ENCODE peak calls at places on chromosomes 12 and 14, in seven cellular contexts. One of them, this sample, is unnamed.
A peak's percentile ranks its signal among the peaks of the same experiment; 100 is the strongest.

GRCh38 chr12:100573499-100574261 is at the start of gene GAS2L3:
- DNase-seq in MV-4-11: peak; percentile 82
- DNase-seq in stimulated activated CD4-positive, alpha-beta T cell treated with anti-CD3 and anti-CD28 coated beads, Interleukin-15, amount 100 ng/mL, for 1 hour: peak; percentile 38
- DNase-seq in NB4: no peak
- DNase-seq in endothelial cell: peak; percentile 94
- DNase-seq in activated T-cell treated with anti-CD3 and anti-CD28 coated beads, Interleukin-2, amount 50 U/mL, for 1 hour: peak; percentile 52
- DNase-seq in AG08395: peak; percentile 95
- DNase-seq in this sample: peak; percentile 86

GRCh38 chr12:34305176-34305575 is 282.9 kb downstream of the ALG10 start:
- DNase-seq in MV-4-11: no peak
- DNase-seq in stimulated activated CD4-positive, alpha-beta T cell treated with anti-CD3 and anti-CD28 coated beads, Interleukin-15, amount 100 ng/mL, for 1 hour: no peak
- DNase-seq in NB4: no peak
- DNase-seq in endothelial cell: no peak
- DNase-seq in activated T-cell treated with anti-CD3 and anti-CD28 coated beads, Interleukin-2, amount 50 U/mL, for 1 hour: no peak
- DNase-seq in AG08395: no peak
- DNase-seq in this sample: no peak

GRCh38 chr12:1587927-1588573 is 6.3 kb downstream of the FBXL14 start:
- DNase-seq in MV-4-11: no peak
- DNase-seq in stimulated activated CD4-positive, alpha-beta T cell treated with anti-CD3 and anti-CD28 coated beads, Interleukin-15, amount 100 ng/mL, for 1 hour: no peak
- DNase-seq in NB4: no peak
- DNase-seq in endothelial cell: no peak
- DNase-seq in activated T-cell treated with anti-CD3 and anti-CD28 coated beads, Interleukin-2, amount 50 U/mL, for 1 hour: no peak
- DNase-seq in AG08395: no peak
- DNase-seq in this sample: no peak

GRCh38 chr12:94074970-94075695 is 73.2 kb upstream of the PLXNC1 start:
- DNase-seq in MV-4-11: peak; percentile 85
- DNase-seq in stimulated activated CD4-positive, alpha-beta T cell treated with anti-CD3 and anti-CD28 coated beads, Interleukin-15, amount 100 ng/mL, for 1 hour: no peak
- DNase-seq in NB4: peak; percentile 67
- DNase-seq in endothelial cell: peak; percentile 32
- DNase-seq in activated T-cell treated with anti-CD3 and anti-CD28 coated beads, Interleukin-2, amount 50 U/mL, for 1 hour: no peak
- DNase-seq in AG08395: peak; percentile 92
- DNase-seq in this sample: no peak

GRCh38 chr14:21070083-21070609 is at the start of gene ARHGEF40:
- DNase-seq in MV-4-11: no peak
- DNase-seq in stimulated activated CD4-positive, alpha-beta T cell treated with anti-CD3 and anti-CD28 coated beads, Interleukin-15, amount 100 ng/mL, for 1 hour: no peak
- DNase-seq in NB4: no peak
- DNase-seq in endothelial cell: peak; percentile 38
- DNase-seq in activated T-cell treated with anti-CD3 and anti-CD28 coated beads, Interleukin-2, amount 50 U/mL, for 1 hour: peak; percentile 39
- DNase-seq in AG08395: peak; percentile 67
- DNase-seq in this sample: peak; percentile 62

GRCh38 chr14:94021001-94021400 is 5.1 kb upstream of the OTUB2 start:
- DNase-seq in MV-4-11: peak; percentile 17
- DNase-seq in stimulated activated CD4-positive, alpha-beta T cell treated with anti-CD3 and anti-CD28 coated beads, Interleukin-15, amount 100 ng/mL, for 1 hour: no peak
- DNase-seq in NB4: no peak
- DNase-seq in endothelial cell: no peak
- DNase-seq in activated T-cell treated with anti-CD3 and anti-CD28 coated beads, Interleukin-2, amount 50 U/mL, for 1 hour: no peak
- DNase-seq in AG08395: peak; percentile 38
- DNase-seq in this sample: no peak

GRCh38 chr12:55724226-55724939 is 4.2 kb downstream of the RDH5 start:
- DNase-seq in MV-4-11: peak; percentile 81
- DNase-seq in stimulated activated CD4-positive, alpha-beta T cell treated with anti-CD3 and anti-CD28 coated beads, Interleukin-15, amount 100 ng/mL, for 1 hour: peak; percentile 48
- DNase-seq in NB4: peak; percentile 84
- DNase-seq in endothelial cell: peak; percentile 59
- DNase-seq in activated T-cell treated with anti-CD3 and anti-CD28 coated beads, Interleukin-2, amount 50 U/mL, for 1 hour: peak; percentile 70
- DNase-seq in AG08395: no peak
- DNase-seq in this sample: peak; percentile 59

GRCh38 chr14:52801014-52801708 is 9.8 kb upstream of the GNPNAT1 start:
- DNase-seq in MV-4-11: peak; percentile 67
- DNase-seq in stimulated activated CD4-positive, alpha-beta T cell treated with anti-CD3 and anti-CD28 coated beads, Interleukin-15, amount 100 ng/mL, for 1 hour: no peak
- DNase-seq in NB4: peak; percentile 28
- DNase-seq in endothelial cell: no peak
- DNase-seq in activated T-cell treated with anti-CD3 and anti-CD28 coated beads, Interleukin-2, amount 50 U/mL, for 1 hour: no peak
- DNase-seq in AG08395: peak; percentile 70
- DNase-seq in this sample: no peak

GRCh38 chr12:50186667-50187066 is 19.5 kb upstream of the CERS5 start:
- DNase-seq in MV-4-11: no peak
- DNase-seq in stimulated activated CD4-positive, alpha-beta T cell treated with anti-CD3 and anti-CD28 coated beads, Interleukin-15, amount 100 ng/mL, for 1 hour: no peak
- DNase-seq in NB4: no peak
- DNase-seq in endothelial cell: no peak
- DNase-seq in activated T-cell treated with anti-CD3 and anti-CD28 coated beads, Interleukin-2, amount 50 U/mL, for 1 hour: no peak
- DNase-seq in AG08395: peak; percentile 54
- DNase-seq in this sample: no peak

GRCh38 chr14:77098470-77099353 is 654 bp downstream of the CIPC start:
- DNase-seq in MV-4-11: no peak
- DNase-seq in stimulated activated CD4-positive, alpha-beta T cell treated with anti-CD3 and anti-CD28 coated beads, Interleukin-15, amount 100 ng/mL, for 1 hour: peak; percentile 6
- DNase-seq in NB4: peak; percentile 33
- DNase-seq in endothelial cell: peak; percentile 25
- DNase-seq in activated T-cell treated with anti-CD3 and anti-CD28 coated beads, Interleukin-2, amount 50 U/mL, for 1 hour: no peak
- DNase-seq in AG08395: peak; percentile 13
- DNase-seq in this sample: no peak

GRCh38 chr14:79352026-79352425 is 859.3 kb downstream of the DIO2 start:
- DNase-seq in MV-4-11: no peak
- DNase-seq in stimulated activated CD4-positive, alpha-beta T cell treated with anti-CD3 and anti-CD28 coated beads, Interleukin-15, amount 100 ng/mL, for 1 hour: no peak
- DNase-seq in NB4: no peak
- DNase-seq in endothelial cell: no peak
- DNase-seq in activated T-cell treated with anti-CD3 and anti-CD28 coated beads, Interleukin-2, amount 50 U/mL, for 1 hour: no peak
- DNase-seq in AG08395: no peak
- DNase-seq in this sample: no peak

GRCh38 chr12:57214398-57214781 is 2.2 kb upstream of the NXPH4 start:
- DNase-seq in MV-4-11: peak; percentile 41
- DNase-seq in stimulated activated CD4-positive, alpha-beta T cell treated with anti-CD3 and anti-CD28 coated beads, Interleukin-15, amount 100 ng/mL, for 1 hour: peak; percentile 51
- DNase-seq in NB4: peak; percentile 74
- DNase-seq in endothelial cell: peak; percentile 71
- DNase-seq in activated T-cell treated with anti-CD3 and anti-CD28 coated beads, Interleukin-2, amount 50 U/mL, for 1 hour: peak; percentile 72
- DNase-seq in AG08395: peak; percentile 52
- DNase-seq in this sample: peak; percentile 71

GRCh38 chr12:52235822-52236291 is 2.8 kb downstream of the KRT7 start:
- DNase-seq in MV-4-11: no peak
- DNase-seq in stimulated activated CD4-positive, alpha-beta T cell treated with anti-CD3 and anti-CD28 coated beads, Interleukin-15, amount 100 ng/mL, for 1 hour: no peak
- DNase-seq in NB4: peak; percentile 42
- DNase-seq in endothelial cell: no peak
- DNase-seq in activated T-cell treated with anti-CD3 and anti-CD28 coated beads, Interleukin-2, amount 50 U/mL, for 1 hour: no peak
- DNase-seq in AG08395: no peak
- DNase-seq in this sample: no peak

GRCh38 chr12:15631007-15631715 is 158.0 kb downstream of the EPS8 start:
- DNase-seq in MV-4-11: no peak
- DNase-seq in stimulated activated CD4-positive, alpha-beta T cell treated with anti-CD3 and anti-CD28 coated beads, Interleukin-15, amount 100 ng/mL, for 1 hour: no peak
- DNase-seq in NB4: no peak
- DNase-seq in endothelial cell: no peak
- DNase-seq in activated T-cell treated with anti-CD3 and anti-CD28 coated beads, Interleukin-2, amount 50 U/mL, for 1 hour: no peak
- DNase-seq in AG08395: no peak
- DNase-seq in this sample: no peak

GRCh38 chr14:67510121-67510520 is 21.6 kb upstream of the TMEM229B start:
- DNase-seq in MV-4-11: no peak
- DNase-seq in stimulated activated CD4-positive, alpha-beta T cell treated with anti-CD3 and anti-CD28 coated beads, Interleukin-15, amount 100 ng/mL, for 1 hour: no peak
- DNase-seq in NB4: no peak
- DNase-seq in endothelial cell: no peak
- DNase-seq in activated T-cell treated with anti-CD3 and anti-CD28 coated beads, Interleukin-2, amount 50 U/mL, for 1 hour: no peak
- DNase-seq in AG08395: peak; percentile 42
- DNase-seq in this sample: no peak

GRCh38 chr12:25151476-25151875 is 43.5 kb downstream of the DNAI7 start:
- DNase-seq in MV-4-11: peak; percentile 35
- DNase-seq in stimulated activated CD4-positive, alpha-beta T cell treated with anti-CD3 and anti-CD28 coated beads, Interleukin-15, amount 100 ng/mL, for 1 hour: no peak
- DNase-seq in NB4: peak; percentile 24
- DNase-seq in endothelial cell: peak; percentile 7
- DNase-seq in activated T-cell treated with anti-CD3 and anti-CD28 coated beads, Interleukin-2, amount 50 U/mL, for 1 hour: no peak
- DNase-seq in AG08395: peak; percentile 94
- DNase-seq in this sample: no peak

GRCh38 chr12:9587903-9588600 is 19.7 kb downstream of the KLRB1 start:
- DNase-seq in MV-4-11: no peak
- DNase-seq in stimulated activated CD4-positive, alpha-beta T cell treated with anti-CD3 and anti-CD28 coated beads, Interleukin-15, amount 100 ng/mL, for 1 hour: no peak
- DNase-seq in NB4: no peak
- DNase-seq in endothelial cell: no peak
- DNase-seq in activated T-cell treated with anti-CD3 and anti-CD28 coated beads, Interleukin-2, amount 50 U/mL, for 1 hour: no peak
- DNase-seq in AG08395: no peak
- DNase-seq in this sample: no peak